ENCODE peak calls at places on chromosomes 3 and 15, in ten cellular contexts. D is cardiac muscle cell, M is foreskin fibroblast, Y is glutamatergic neuron, U is AG04449, G is activated B cell treated with CpG ODN at 0.5 μM for 24 hours, N is body of pancreas, B is psoas muscle, H is GM06990, L is pancreas. X is an unnamed sample.
A peak's percentile ranks its signal among the peaks of the same experiment; 100 is the strongest.

GRCh38 chr3:155854147-155854940 is at the start of gene SLC33A1:
- DNase-seq in D (peak; percentile 100), M (peak; percentile 100), Y (peak; percentile 98), U (peak; percentile 95), G (peak; percentile 97), N (peak; percentile 100), B (peak; percentile 100), H (peak; percentile 100), L (peak; percentile 99), X (peak; percentile 94)

GRCh38 chr3:116473602-116474001 is 28.3 kb upstream of the LSAMP start:
- DNase-seq in D (no peak), M (peak; percentile 4), Y (no peak), U (peak; percentile 4), G (no peak), N (no peak), B (no peak), H (no peak), L (no peak), X (no peak)

GRCh38 chr3:16370872-16371740 is 106.1 kb downstream of the OXNAD1 start:
- DNase-seq in D (no peak), M (no peak), Y (peak; percentile 54), U (no peak), G (peak; percentile 32), N (no peak), B (peak; percentile 64), H (peak; percentile 44), L (no peak), X (no peak)

GRCh38 chr3:186790261-186790981 is 7.0 kb downstream of the EIF4A2 start:
- DNase-seq in D (peak; percentile 64), M (peak; percentile 61), Y (no peak), U (no peak), G (no peak), N (no peak), B (no peak), H (peak; percentile 28), L (no peak), X (no peak)

GRCh38 chr3:185935465-185936263 is 2.1 kb downstream of the TRA2B start:
- DNase-seq in D (no peak), M (no peak), Y (no peak), U (no peak), G (no peak), N (no peak), B (no peak), H (no peak), L (no peak), X (no peak)

GRCh38 chr15:29143909-29144308 is 125.7 kb downstream of the NSMCE3 start:
- DNase-seq in D (peak; percentile 67), M (peak; percentile 71), Y (no peak), U (peak; percentile 55), G (no peak), N (no peak), B (no peak), H (no peak), L (no peak), X (no peak)

GRCh38 chr3:426056-426455 is 229.5 kb downstream of the CHL1 start:
- DNase-seq in D (no peak), M (no peak), Y (no peak), U (no peak), G (no peak), N (no peak), B (no peak), H (no peak), L (no peak), X (no peak)

GRCh38 chr3:185403002-185403401 is 40.1 kb downstream of the MAP3K13 start:
- DNase-seq in D (no peak), M (no peak), Y (no peak), U (no peak), G (no peak), N (no peak), B (no peak), H (no peak), L (no peak), X (no peak)

GRCh38 chr15:98884894-98885293 is 122.7 kb downstream of the PGPEP1L start:
- DNase-seq in D (no peak), M (no peak), Y (no peak), U (no peak), G (no peak), N (no peak), B (peak; percentile 76), H (no peak), L (no peak), X (no peak)

GRCh38 chr3:41418961-41419691 is 219.8 kb downstream of the CTNNB1 start:
- DNase-seq in D (peak; percentile 47), M (no peak), Y (no peak), U (peak; percentile 7), G (no peak), N (no peak), B (no peak), H (no peak), L (no peak), X (no peak)

GRCh38 chr15:66293419-66294156 is at the start of gene DIS3L:
- DNase-seq in D (peak; percentile 77), M (peak; percentile 31), Y (peak; percentile 63), U (no peak), G (peak; percentile 74), N (peak; percentile 56), B (peak; percentile 78), H (peak; percentile 86), L (peak; percentile 55), X (peak; percentile 91)

GRCh38 chr3:31831526-31832034 is 149.5 kb downstream of the OSBPL10 start:
- DNase-seq in D (no peak), M (no peak), Y (no peak), U (no peak), G (no peak), N (no peak), B (no peak), H (no peak), L (no peak), X (no peak)

GRCh38 chr3:126777366-126777765 is 73.3 kb downstream of the CHCHD6 start:
- DNase-seq in D (no peak), M (no peak), Y (no peak), U (no peak), G (no peak), N (no peak), B (no peak), H (no peak), L (no peak), X (no peak)

GRCh38 chr3:114585687-114586086 is 291.9 kb downstream of the TIGIT start:
- DNase-seq in D (no peak), M (no peak), Y (no peak), U (no peak), G (no peak), N (no peak), B (no peak), H (no peak), L (no peak), X (no peak)

GRCh38 chr3:114586119-114586518 is 292.3 kb downstream of the TIGIT start:
- DNase-seq in D (no peak), M (no peak), Y (no peak), U (no peak), G (no peak), N (no peak), B (no peak), H (no peak), L (no peak), X (no peak)

GRCh38 chr3:114587973-114588372 is 294.1 kb downstream of the TIGIT start:
- DNase-seq in D (no peak), M (no peak), Y (no peak), U (no peak), G (no peak), N (no peak), B (no peak), H (no peak), L (no peak), X (no peak)

GRCh38 chr3:114582929-114583328 is 289.1 kb downstream of the TIGIT start:
- DNase-seq in D (no peak), M (no peak), Y (no peak), U (no peak), G (no peak), N (no peak), B (no peak), H (peak; percentile 9), L (no peak), X (peak; percentile 10)

DNA sequence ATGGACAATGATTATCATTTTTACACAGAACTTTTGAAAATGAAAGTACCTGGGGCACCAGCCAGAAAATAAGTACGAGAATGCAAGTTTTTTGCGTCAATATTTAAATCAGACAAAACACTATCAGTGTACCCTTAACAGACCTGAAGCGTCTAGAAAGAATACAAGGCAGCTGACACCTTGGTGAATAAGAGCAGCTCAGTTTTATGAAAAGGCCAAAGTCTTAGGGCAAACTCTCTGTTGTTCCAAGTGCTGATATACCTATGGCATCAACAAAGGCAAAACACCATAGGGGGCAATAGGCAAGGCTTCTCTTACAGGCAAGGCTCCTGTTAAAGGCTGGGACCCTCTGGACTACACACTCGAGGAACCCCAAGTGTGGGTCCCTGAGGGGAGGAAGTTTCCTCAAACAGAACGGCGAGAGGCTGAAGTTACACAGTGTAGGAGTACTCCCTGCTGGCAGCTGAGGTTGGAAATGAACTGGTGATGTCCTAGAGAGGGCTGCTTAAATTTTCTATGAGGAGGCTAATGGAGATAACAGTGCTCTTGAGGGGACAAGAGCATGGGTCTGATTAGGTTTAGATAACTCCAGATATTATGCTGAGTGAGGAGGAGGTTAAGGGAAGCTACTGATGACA is 291.0 kb downstream of the TIGIT start:
- DNase-seq in D (peak; percentile 22), M (no peak), Y (no peak), U (no peak), G (no peak), N (no peak), B (no peak), H (no peak), L (no peak), X (no peak)
- TF ChIP-seq CTCF in D (no peak), M (no peak), Y (no peak), U (no peak), G (no peak), N (no peak), B (no peak), H (no peak), L (no peak), X (no peak)

GRCh38 chr3:53493997-53494791 is at the start of gene CACNA1D:
- DNase-seq in D (peak; percentile 6), M (no peak), Y (peak; percentile 62), U (no peak), G (no peak), N (peak; percentile 79), B (no peak), H (peak; percentile 6), L (peak; percentile 70), X (peak; percentile 62)
- TF ChIP-seq CTCF in D (no peak), M (no peak), Y (no peak), U (no peak), G (no peak), N (no peak), B (no peak), H (no peak), L (no peak), X (no peak)

DNA sequence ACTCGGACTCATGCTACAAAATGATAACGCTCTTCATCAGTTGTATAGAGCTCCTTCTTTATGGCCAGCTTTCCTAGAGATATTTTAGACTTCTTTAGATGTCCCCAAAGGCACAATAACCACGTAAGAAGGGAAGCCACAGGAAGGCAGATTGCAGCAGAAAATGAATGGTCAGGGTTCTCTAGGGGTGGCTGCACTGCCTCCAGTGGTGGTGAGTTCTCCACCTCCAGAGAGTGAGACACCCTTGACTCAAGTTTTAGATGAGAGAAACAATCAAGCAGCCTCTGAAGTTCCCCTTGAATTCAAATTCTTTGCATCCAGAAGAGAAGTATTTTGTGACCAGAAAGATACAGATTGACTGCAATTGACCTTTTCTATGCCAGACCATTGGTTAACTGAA is 191.5 kb downstream of the TP63 start:
- DNase-seq in D (no peak), M (no peak), Y (no peak), U (no peak), G (no peak), N (no peak), B (no peak), H (no peak), L (no peak), X (no peak)
- TF ChIP-seq CTCF in D (no peak), M (no peak), Y (no peak), U (no peak), G (no peak), N (no peak), B (no peak), H (peak; percentile 11), L (no peak), X (no peak)

GRCh38 chr3:12988728-12989454 is 84.3 kb downstream of the IQSEC1 start:
- DNase-seq in D (no peak), M (no peak), Y (no peak), U (no peak), G (no peak), N (no peak), B (no peak), H (no peak), L (no peak), X (no peak)
- TF ChIP-seq CTCF in D (no peak), M (no peak), Y (no peak), U (no peak), G (no peak), N (no peak), B (no peak), H (no peak), L (no peak), X (no peak)

X was measured in GM20000.